ENCODE peak calls at places on chromosome 21, in eight cellular contexts. One of them, this sample, is unnamed.

GRCh38 chr21:29453511-29453910 is 154.8 kb downstream of the BACH1 start:
- DNase-seq in esophagus squamous epithelium: no peak
- DNase-seq in tibial artery: no peak
- DNase-seq in pancreas: no peak
- DNase-seq in cardiac fibroblast: no peak
- DNase-seq in GM12864: peak; percentile 12
- DNase-seq in endothelial cell of umbilical vein: no peak
- DNase-seq in cardiac muscle cell: no peak
- DNase-seq in this sample: no peak

GRCh38 chr21:17660449-17660848 is 47.7 kb upstream of the BTG3 start:
- DNase-seq in esophagus squamous epithelium: no peak
- DNase-seq in GM12864: no peak
- DNase-seq in cardiac fibroblast: no peak
- DNase-seq in pancreas: no peak
- DNase-seq in endothelial cell of umbilical vein: no peak
- DNase-seq in tibial artery: no peak
- DNase-seq in cardiac muscle cell: no peak
- DNase-seq in this sample: peak; percentile 56

GRCh38 chr21:15207231-15207630 is 142.4 kb upstream of the NRIP1 start:
- DNase-seq in cardiac fibroblast: no peak
- DNase-seq in pancreas: no peak
- DNase-seq in cardiac muscle cell: no peak
- DNase-seq in tibial artery: no peak
- DNase-seq in esophagus squamous epithelium: no peak
- DNase-seq in endothelial cell of umbilical vein: no peak
- DNase-seq in GM12864: no peak
- DNase-seq in this sample: no peak

GRCh38 chr21:38310619-38311018 is 53.8 kb downstream of the KCNJ15 start:
- DNase-seq in cardiac fibroblast: peak; percentile 84
- DNase-seq in esophagus squamous epithelium: no peak
- DNase-seq in tibial artery: no peak
- DNase-seq in pancreas: no peak
- DNase-seq in GM12864: no peak
- DNase-seq in endothelial cell of umbilical vein: no peak
- DNase-seq in cardiac muscle cell: no peak
- DNase-seq in this sample: peak; percentile 56

GRCh38 chr21:44326716-44327602 is 12.2 kb downstream of the CFAP410 start:
- DNase-seq in cardiac muscle cell: no peak
- DNase-seq in pancreas: no peak
- DNase-seq in esophagus squamous epithelium: no peak
- DNase-seq in GM12864: no peak
- DNase-seq in endothelial cell of umbilical vein: no peak
- DNase-seq in tibial artery: no peak
- DNase-seq in cardiac fibroblast: no peak
- DNase-seq in this sample: no peak

GRCh38 chr21:44664691-44665090 is 2.0 kb downstream of the KRTAP12-2 start:
- DNase-seq in pancreas: no peak
- DNase-seq in cardiac muscle cell: no peak
- DNase-seq in tibial artery: no peak
- DNase-seq in endothelial cell of umbilical vein: no peak
- DNase-seq in GM12864: no peak
- DNase-seq in esophagus squamous epithelium: no peak
- DNase-seq in cardiac fibroblast: no peak
- DNase-seq in this sample: no peak

GRCh38 chr21:35995522-35996088 is 64.7 kb downstream of the SETD4 start:
- DNase-seq in cardiac fibroblast: no peak
- DNase-seq in tibial artery: no peak
- DNase-seq in esophagus squamous epithelium: no peak
- DNase-seq in endothelial cell of umbilical vein: no peak
- DNase-seq in GM12864: no peak
- DNase-seq in cardiac muscle cell: no peak
- DNase-seq in pancreas: no peak
- DNase-seq in this sample: no peak

GRCh38 chr21:17783816-17784598 is 35.1 kb downstream of the C21orf91 start:
- DNase-seq in pancreas: no peak
- DNase-seq in endothelial cell of umbilical vein: no peak
- DNase-seq in cardiac fibroblast: no peak
- DNase-seq in esophagus squamous epithelium: no peak
- DNase-seq in cardiac muscle cell: no peak
- DNase-seq in tibial artery: no peak
- DNase-seq in GM12864: peak; percentile 73
- DNase-seq in this sample: no peak

GRCh38 chr21:38478782-38479181 is 19.5 kb downstream of the ERG start:
- DNase-seq in cardiac muscle cell: no peak
- DNase-seq in tibial artery: no peak
- DNase-seq in endothelial cell of umbilical vein: no peak
- DNase-seq in cardiac fibroblast: peak; percentile 74
- DNase-seq in esophagus squamous epithelium: no peak
- DNase-seq in GM12864: no peak
- DNase-seq in pancreas: no peak
- DNase-seq in this sample: no peak

GRCh38 chr21:45555557-45556301 is 13.5 kb upstream of the SLC19A1 start:
- DNase-seq in esophagus squamous epithelium: no peak
- DNase-seq in endothelial cell of umbilical vein: peak; percentile 60
- DNase-seq in pancreas: peak; percentile 84
- DNase-seq in GM12864: no peak
- DNase-seq in cardiac muscle cell: peak; percentile 89
- DNase-seq in tibial artery: peak; percentile 90
- DNase-seq in cardiac fibroblast: peak; percentile 82
- DNase-seq in this sample: no peak

GRCh38 chr21:43608225-43608624 is 51.1 kb downstream of the HSF2BP start:
- DNase-seq in endothelial cell of umbilical vein: no peak
- DNase-seq in cardiac fibroblast: peak; percentile 83
- DNase-seq in esophagus squamous epithelium: no peak
- DNase-seq in tibial artery: no peak
- DNase-seq in GM12864: no peak
- DNase-seq in pancreas: no peak
- DNase-seq in cardiac muscle cell: no peak
- DNase-seq in this sample: peak; percentile 91

GRCh38 chr21:39882186-39882882 is 15.1 kb downstream of the PCP4 start:
- DNase-seq in tibial artery: no peak
- DNase-seq in cardiac fibroblast: no peak
- DNase-seq in esophagus squamous epithelium: no peak
- DNase-seq in endothelial cell of umbilical vein: no peak
- DNase-seq in GM12864: no peak
- DNase-seq in pancreas: no peak
- DNase-seq in cardiac muscle cell: no peak
- DNase-seq in this sample: peak; percentile 1

GRCh38 chr21:43206231-43207042 is 37.6 kb downstream of the CRYAA start:
- DNase-seq in esophagus squamous epithelium: no peak
- DNase-seq in GM12864: no peak
- DNase-seq in cardiac fibroblast: no peak
- DNase-seq in cardiac muscle cell: no peak
- DNase-seq in tibial artery: peak; percentile 32
- DNase-seq in endothelial cell of umbilical vein: no peak
- DNase-seq in pancreas: no peak
- DNase-seq in this sample: no peak

GRCh38 chr21:42521384-42521783 is 7.7 kb downstream of the SLC37A1 start:
- DNase-seq in pancreas: no peak
- DNase-seq in esophagus squamous epithelium: no peak
- DNase-seq in cardiac fibroblast: no peak
- DNase-seq in tibial artery: no peak
- DNase-seq in GM12864: no peak
- DNase-seq in endothelial cell of umbilical vein: no peak
- DNase-seq in cardiac muscle cell: no peak
- DNase-seq in this sample: no peak

GRCh38 chr21:26095131-26095530 is 75.4 kb downstream of the APP start:
- DNase-seq in esophagus squamous epithelium: no peak
- DNase-seq in cardiac muscle cell: no peak
- DNase-seq in tibial artery: no peak
- DNase-seq in GM12864: no peak
- DNase-seq in endothelial cell of umbilical vein: no peak
- DNase-seq in cardiac fibroblast: no peak
- DNase-seq in pancreas: no peak
- DNase-seq in this sample: no peak

GRCh38 chr21:26098758-26099157 is 71.8 kb downstream of the APP start:
- DNase-seq in pancreas: no peak
- DNase-seq in tibial artery: no peak
- DNase-seq in esophagus squamous epithelium: no peak
- DNase-seq in cardiac fibroblast: no peak
- DNase-seq in cardiac muscle cell: no peak
- DNase-seq in GM12864: no peak
- DNase-seq in endothelial cell of umbilical vein: no peak
- DNase-seq in this sample: peak; percentile 22

GRCh38 chr21:26096494-26096893 is 74.1 kb downstream of the APP start:
- DNase-seq in pancreas: no peak
- DNase-seq in tibial artery: no peak
- DNase-seq in GM12864: no peak
- DNase-seq in endothelial cell of umbilical vein: no peak
- DNase-seq in cardiac muscle cell: no peak
- DNase-seq in esophagus squamous epithelium: no peak
- DNase-seq in cardiac fibroblast: no peak
- DNase-seq in this sample: no peak

GRCh38 chr21:26097475-26097874 is 73.1 kb downstream of the APP start:
- DNase-seq in endothelial cell of umbilical vein: no peak
- DNase-seq in esophagus squamous epithelium: no peak
- DNase-seq in cardiac fibroblast: no peak
- DNase-seq in tibial artery: no peak
- DNase-seq in GM12864: no peak
- DNase-seq in cardiac muscle cell: no peak
- DNase-seq in pancreas: no peak
- DNase-seq in this sample: no peak

GRCh38 chr21:26096972-26097371 is 73.6 kb downstream of the APP start:
- DNase-seq in esophagus squamous epithelium: no peak
- DNase-seq in cardiac muscle cell: no peak
- DNase-seq in endothelial cell of umbilical vein: no peak
- DNase-seq in tibial artery: no peak
- DNase-seq in cardiac fibroblast: no peak
- DNase-seq in pancreas: no peak
- DNase-seq in GM12864: no peak
- DNase-seq in this sample: no peak
- H3K4me3 ChIP-seq in esophagus squamous epithelium: no peak overlapping the region
- H3K4me3 ChIP-seq in cardiac muscle cell: no peak overlapping the region
- H3K4me3 ChIP-seq in endothelial cell of umbilical vein: no peak overlapping the region
- H3K4me3 ChIP-seq in tibial artery: no peak overlapping the region
- H3K4me3 ChIP-seq in cardiac fibroblast: no peak overlapping the region
- H3K4me3 ChIP-seq in pancreas: no peak overlapping the region
- H3K4me3 ChIP-seq in GM12864: no peak overlapping the region
- H3K4me3 ChIP-seq in this sample: no peak overlapping the region

GRCh38 chr21:32448803-32449594 is 36.5 kb downstream of the EVA1C start:
- DNase-seq in cardiac muscle cell: no peak
- DNase-seq in tibial artery: no peak
- DNase-seq in pancreas: no peak
- DNase-seq in GM12864: no peak
- DNase-seq in esophagus squamous epithelium: no peak
- DNase-seq in endothelial cell of umbilical vein: no peak
- DNase-seq in cardiac fibroblast: peak; percentile 59
- DNase-seq in this sample: peak; percentile 43
- H3K4me3 ChIP-seq in cardiac muscle cell: no peak overlapping the region
- H3K4me3 ChIP-seq in tibial artery: no peak overlapping the region
- H3K4me3 ChIP-seq in pancreas: no peak overlapping the region
- H3K4me3 ChIP-seq in GM12864: no peak overlapping the region
- H3K4me3 ChIP-seq in esophagus squamous epithelium: no peak overlapping the region
- H3K4me3 ChIP-seq in endothelial cell of umbilical vein: no peak overlapping the region
- H3K4me3 ChIP-seq in cardiac fibroblast: no peak overlapping the region
- H3K4me3 ChIP-seq in this sample: no peak overlapping the region

GRCh38 chr21:32889596-32889995 is 118.0 kb upstream of the PAXBP1 start:
- DNase-seq in cardiac fibroblast: no peak
- DNase-seq in esophagus squamous epithelium: no peak
- DNase-seq in pancreas: no peak
- DNase-seq in GM12864: no peak
- DNase-seq in cardiac muscle cell: no peak
- DNase-seq in endothelial cell of umbilical vein: no peak
- DNase-seq in tibial artery: no peak
- DNase-seq in this sample: no peak

GRCh38 chr21:32888971-32889370 is 117.4 kb upstream of the PAXBP1 start:
- DNase-seq in pancreas: no peak
- DNase-seq in endothelial cell of umbilical vein: no peak
- DNase-seq in esophagus squamous epithelium: no peak
- DNase-seq in GM12864: no peak
- DNase-seq in tibial artery: no peak
- DNase-seq in cardiac muscle cell: no peak
- DNase-seq in cardiac fibroblast: no peak
- DNase-seq in this sample: no peak

GRCh38 chr21:32884062-32884461 is 112.5 kb upstream of the PAXBP1 start:
- DNase-seq in cardiac muscle cell: no peak
- DNase-seq in esophagus squamous epithelium: no peak
- DNase-seq in pancreas: no peak
- DNase-seq in cardiac fibroblast: no peak
- DNase-seq in endothelial cell of umbilical vein: no peak
- DNase-seq in GM12864: no peak
- DNase-seq in tibial artery: no peak
- DNase-seq in this sample: no peak

GRCh38 chr21:32887026-32887425 is 115.5 kb upstream of the PAXBP1 start:
- DNase-seq in GM12864: no peak
- DNase-seq in cardiac fibroblast: no peak
- DNase-seq in esophagus squamous epithelium: no peak
- DNase-seq in endothelial cell of umbilical vein: no peak
- DNase-seq in cardiac muscle cell: no peak
- DNase-seq in pancreas: no peak
- DNase-seq in tibial artery: no peak
- DNase-seq in this sample: no peak

DNA sequence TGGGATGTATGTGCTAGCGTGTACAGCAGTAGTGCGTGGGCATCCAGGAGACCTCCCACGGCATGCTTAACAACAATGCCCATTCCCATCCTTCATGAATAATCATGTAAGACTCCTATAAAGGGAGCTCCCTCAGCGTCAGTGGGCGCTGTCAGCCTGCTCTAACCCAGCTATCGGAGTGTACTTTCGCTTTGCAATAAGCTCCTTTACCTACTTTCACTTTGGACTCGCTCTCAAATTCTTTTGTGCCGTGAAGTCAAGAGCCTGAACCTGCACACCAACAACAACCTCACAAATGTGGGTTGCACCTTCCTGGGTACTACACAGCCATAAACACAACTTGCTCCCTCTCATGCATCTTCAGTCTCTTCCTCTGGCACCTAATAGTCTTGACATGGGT is 114.8 kb upstream of the PAXBP1 start:
- DNase-seq in endothelial cell of umbilical vein: no peak
- DNase-seq in cardiac fibroblast: no peak
- DNase-seq in esophagus squamous epithelium: no peak
- DNase-seq in pancreas: no peak
- DNase-seq in cardiac muscle cell: no peak
- DNase-seq in GM12864: no peak
- DNase-seq in tibial artery: no peak
- DNase-seq in this sample: no peak
- H3K4me3 ChIP-seq in endothelial cell of umbilical vein: no peak overlapping the region
- H3K4me3 ChIP-seq in cardiac fibroblast: no peak overlapping the region
- H3K4me3 ChIP-seq in esophagus squamous epithelium: no peak overlapping the region
- H3K4me3 ChIP-seq in pancreas: no peak overlapping the region
- H3K4me3 ChIP-seq in cardiac muscle cell: no peak overlapping the region
- H3K4me3 ChIP-seq in GM12864: no peak overlapping the region
- H3K4me3 ChIP-seq in tibial artery: no peak overlapping the region
- H3K4me3 ChIP-seq in this sample: no peak overlapping the region

DNA sequence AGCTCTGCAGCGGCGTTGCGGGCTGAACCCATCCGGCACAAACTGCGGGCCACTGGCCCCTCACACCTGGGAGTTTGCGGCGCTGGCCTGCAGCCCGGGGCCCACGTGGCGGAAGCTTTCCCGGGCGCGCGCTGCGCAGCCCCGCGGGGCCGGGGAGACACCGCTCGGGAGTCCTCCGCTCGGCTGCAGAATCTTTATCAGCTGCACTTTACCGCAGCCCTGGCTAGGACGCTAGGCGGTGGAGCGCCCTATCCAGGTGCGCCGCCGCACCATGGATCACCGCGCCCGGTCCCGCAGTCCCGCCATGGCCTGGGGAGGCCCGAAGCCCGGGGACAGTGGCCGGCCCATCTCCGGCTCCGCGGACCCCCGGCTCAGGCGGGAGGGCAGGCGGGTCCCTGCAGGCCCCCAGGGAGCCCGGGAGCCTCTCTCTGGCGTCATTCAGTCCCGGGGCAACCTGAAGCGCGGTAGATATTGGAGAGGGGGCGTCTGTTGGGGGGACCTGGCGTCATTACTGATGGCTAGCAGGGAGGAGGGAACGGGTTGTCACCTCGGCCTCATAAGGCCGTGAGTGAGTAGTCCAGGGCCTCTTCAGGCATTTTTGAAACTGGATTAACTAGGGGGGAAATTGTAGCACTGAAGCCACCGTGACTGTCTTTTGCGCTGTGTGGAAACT is 5.7 kb upstream of the OLIG2 start:
- DNase-seq in cardiac fibroblast: no peak
- DNase-seq in esophagus squamous epithelium: no peak
- DNase-seq in tibial artery: no peak
- DNase-seq in pancreas: no peak
- DNase-seq in GM12864: no peak
- DNase-seq in endothelial cell of umbilical vein: no peak
- DNase-seq in cardiac muscle cell: no peak
- DNase-seq in this sample: no peak
- H3K4me3 ChIP-seq in cardiac fibroblast: no peak overlapping the region
- H3K4me3 ChIP-seq in esophagus squamous epithelium: no peak overlapping the region
- H3K4me3 ChIP-seq in tibial artery: no peak overlapping the region
- H3K4me3 ChIP-seq in pancreas: peak overlapping the region; percentile 10
- H3K4me3 ChIP-seq in GM12864: no peak overlapping the region
- H3K4me3 ChIP-seq in endothelial cell of umbilical vein: no peak overlapping the region
- H3K4me3 ChIP-seq in cardiac muscle cell: peak overlapping the region; percentile 19
- H3K4me3 ChIP-seq in this sample: no peak overlapping the region

This sample was measured in astrocyte of the spinal cord.